ENCODE peak calls at places on chromosome 2, in five cellular contexts. I is HS-5, C is IMR-90, H is choroid plexus epithelial cell, X is fibroblast of villous mesenchyme. J is an unnamed sample.

GRCh38 chr2:28471701-28472236 is 24.1 kb upstream of the PLB1 start:
- DNase-seq in I (no peak), C (no peak), H (no peak), X (no peak), J (no peak)

GRCh38 chr2:71779306-71779855 is 326.0 kb downstream of the DYSF start:
- DNase-seq in I (no peak), C (peak), H (peak), X (peak), J (peak)

GRCh38 chr2:218074031-218074430 is 5.0 kb downstream of the RUFY4 start:
- DNase-seq in I (no peak), C (peak), H (peak), X (no peak), J (peak)

GRCh38 chr2:181054843-181055242 is 74.4 kb downstream of the UBE2E3 start:
- DNase-seq in I (no peak), C (peak), H (no peak), X (no peak), J (peak)

GRCh38 chr2:94273242-94273641 is 598.0 kb upstream of the TEKT4 start:
- DNase-seq in I (no peak), C (no peak), H (no peak), X (no peak), J (no peak)

GRCh38 chr2:69116438-69116837 is 103.5 kb downstream of the ANTXR1 start:
- DNase-seq in I (no peak), C (peak), H (no peak), X (peak), J (no peak)

GRCh38 chr2:234703258-234703657 is 206.4 kb upstream of the ARL4C start:
- DNase-seq in I (no peak), C (no peak), H (no peak), X (no peak), J (no peak)

GRCh38 chr2:25982273-25982967 is at the start of gene KIF3C:
- DNase-seq in I (no peak), C (peak), H (peak), X (peak), J (peak)

GRCh38 chr2:236317938-236318396 is 53.8 kb upstream of the ASB18 start:
- DNase-seq in I (no peak), C (no peak), H (no peak), X (no peak), J (no peak)

GRCh38 chr2:12479042-12479601 is 237.6 kb upstream of the TRIB2 start:
- DNase-seq in I (no peak), C (peak), H (peak), X (no peak), J (no peak)

J was measured in brain microvascular endothelial cell.